ENCODE peak calls at places on chromosomes 4 and X, in four cellular contexts. One of them, this sample, is unnamed.

GRCh38 chr4:180465364-180465763 is 1777.8 kb upstream of the TENM3 start:
- DNase-seq in K562: no peak
- DNase-seq in GM12878: no peak
- DNase-seq in HepG2: no peak
- DNase-seq in this sample: no peak

GRCh38 chr4:102640669-102641068 is 120.1 kb downstream of the MANBA start:
- DNase-seq in K562: no peak
- DNase-seq in GM12878: no peak
- DNase-seq in HepG2: no peak
- DNase-seq in this sample: no peak

GRCh38 chrX:50152421-50152820 is 48.4 kb downstream of the AKAP4 start:
- DNase-seq in K562: no peak
- DNase-seq in GM12878: no peak
- DNase-seq in HepG2: no peak
- DNase-seq in this sample: no peak

GRCh38 chrX:67544871-67545771 is 1.3 kb downstream of the AR start:
- DNase-seq in K562: peak; percentile 0
- DNase-seq in GM12878: no peak
- DNase-seq in HepG2: no peak
- DNase-seq in this sample: no peak

GRCh38 chr4:185825737-185826136 is 13.7 kb upstream of the SORBS2 start:
- DNase-seq in K562: no peak
- DNase-seq in GM12878: no peak
- DNase-seq in HepG2: no peak
- DNase-seq in this sample: no peak

GRCh38 chr4:21949073-21949457 is 493 bp upstream of the KCNIP4 start:
- DNase-seq in K562: no peak
- DNase-seq in GM12878: no peak
- DNase-seq in HepG2: no peak
- DNase-seq in this sample: no peak

GRCh38 chrX:150405576-150405975 is 42.5 kb downstream of the MAMLD1 start:
- DNase-seq in K562: peak; percentile 25
- DNase-seq in GM12878: no peak
- DNase-seq in HepG2: no peak
- DNase-seq in this sample: no peak

GRCh38 chr4:183758006-183758734 is 99.1 kb downstream of the TRAPPC11 start:
- DNase-seq in K562: peak; percentile 13
- DNase-seq in GM12878: no peak
- DNase-seq in HepG2: no peak
- DNase-seq in this sample: no peak

GRCh38 chr4:140807491-140808257 is 51.5 kb upstream of the TBC1D9 start:
- DNase-seq in K562: no peak
- DNase-seq in GM12878: peak; percentile 71
- DNase-seq in HepG2: no peak
- DNase-seq in this sample: no peak

GRCh38 chr4:74158561-74159396 is 861 bp downstream of the MTHFD2L start:
- DNase-seq in K562: no peak
- DNase-seq in GM12878: peak; percentile 9
- DNase-seq in HepG2: no peak
- DNase-seq in this sample: no peak

GRCh38 chr4:29553842-29554241 is 1166.3 kb upstream of the PCDH7 start:
- DNase-seq in K562: no peak
- DNase-seq in GM12878: no peak
- DNase-seq in HepG2: no peak
- DNase-seq in this sample: no peak

GRCh38 chr4:13159041-13159620 is 325.0 kb downstream of the RAB28 start:
- DNase-seq in K562: no peak
- DNase-seq in GM12878: no peak
- DNase-seq in HepG2: peak; percentile 28
- DNase-seq in this sample: no peak

GRCh38 chrX:69618803-69619202 is 2.9 kb downstream of the EDA start:
- DNase-seq in K562: peak; percentile 3
- DNase-seq in GM12878: no peak
- DNase-seq in HepG2: peak; percentile 19
- DNase-seq in this sample: peak; percentile 14

GRCh38 chrX:112941209-112941788 is 100.7 kb upstream of the AMOT start:
- DNase-seq in K562: no peak
- DNase-seq in GM12878: peak; percentile 32
- DNase-seq in HepG2: no peak
- DNase-seq in this sample: no peak

GRCh38 chr4:177484613-177485021 is 42.4 kb upstream of the AGA start:
- DNase-seq in K562: no peak
- DNase-seq in GM12878: no peak
- DNase-seq in HepG2: peak; percentile 17
- DNase-seq in this sample: no peak

GRCh38 chr4:26873391-26874026 is 12.9 kb downstream of the STIM2 start:
- DNase-seq in K562: no peak
- DNase-seq in GM12878: no peak
- DNase-seq in HepG2: no peak
- DNase-seq in this sample: no peak

GRCh38 chr4:82489076-82489475 is 58.7 kb downstream of the ENOPH1 start:
- DNase-seq in K562: no peak
- DNase-seq in GM12878: no peak
- DNase-seq in HepG2: no peak
- DNase-seq in this sample: no peak

GRCh38 chr4:15186826-15187225 is 184.5 kb downstream of the CPEB2 start:
- DNase-seq in K562: no peak
- DNase-seq in GM12878: no peak
- DNase-seq in HepG2: no peak
- DNase-seq in this sample: no peak

GRCh38 chr4:75512336-75513211 is 1.6 kb downstream of the RCHY1 start:
- DNase-seq in K562: peak; percentile 89
- DNase-seq in GM12878: peak; percentile 13
- DNase-seq in HepG2: peak; percentile 24
- DNase-seq in this sample: no peak

GRCh38 chrX:11446951-11447350 is 153.7 kb downstream of the AMELX start:
- DNase-seq in K562: no peak
- DNase-seq in GM12878: no peak
- DNase-seq in HepG2: no peak
- DNase-seq in this sample: no peak

GRCh38 chr4:17376205-17376604 is 135.7 kb downstream of the QDPR start:
- DNase-seq in K562: no peak
- DNase-seq in GM12878: no peak
- DNase-seq in HepG2: no peak
- DNase-seq in this sample: no peak

GRCh38 chr4:48899950-48900349 is 6.6 kb downstream of the OCIAD2 start:
- DNase-seq in K562: peak; percentile 67
- DNase-seq in GM12878: no peak
- DNase-seq in HepG2: no peak
- DNase-seq in this sample: no peak

GRCh38 chrX:2984342-2984741 is 22.0 kb upstream of the ARSH start:
- DNase-seq in K562: no peak
- DNase-seq in GM12878: no peak
- DNase-seq in HepG2: no peak
- DNase-seq in this sample: no peak

GRCh38 chr4:24952667-24953066 is 39.8 kb upstream of the CCDC149 start:
- DNase-seq in K562: no peak
- DNase-seq in GM12878: no peak
- DNase-seq in HepG2: no peak
- DNase-seq in this sample: no peak

GRCh38 chr4:115361781-115362180 is 248.4 kb upstream of the NDST4 start:
- DNase-seq in K562: no peak
- DNase-seq in GM12878: no peak
- DNase-seq in HepG2: no peak
- DNase-seq in this sample: no peak

GRCh38 chrX:67544281-67544680 is 460 bp downstream of the AR start:
- DNase-seq in K562: no peak
- DNase-seq in GM12878: no peak
- DNase-seq in HepG2: no peak
- DNase-seq in this sample: no peak

GRCh38 chr4:128286474-128287158 is 997 bp downstream of the PGRMC2 start:
- DNase-seq in K562: peak; percentile 56
- DNase-seq in GM12878: no peak
- DNase-seq in HepG2: peak; percentile 44
- DNase-seq in this sample: peak; percentile 18

GRCh38 chr4:154332681-154333421 is 158.7 kb downstream of the DCHS2 start:
- DNase-seq in K562: peak; percentile 6
- DNase-seq in GM12878: peak; percentile 11
- DNase-seq in HepG2: no peak
- DNase-seq in this sample: no peak

GRCh38 chr4:171813195-171813955 is at the start of gene GALNTL6:
- DNase-seq in K562: no peak
- DNase-seq in GM12878: no peak
- DNase-seq in HepG2: no peak
- DNase-seq in this sample: peak; percentile 54

GRCh38 chr4:118325443-118325842 is 27.4 kb downstream of the PRSS12 start:
- DNase-seq in K562: no peak
- DNase-seq in GM12878: no peak
- DNase-seq in HepG2: no peak
- DNase-seq in this sample: no peak

GRCh38 chr4:88158360-88159136 is at the start of gene ABCG2:
- DNase-seq in K562: peak; percentile 77
- DNase-seq in GM12878: no peak
- DNase-seq in HepG2: peak; percentile 16
- DNase-seq in this sample: peak; percentile 42

GRCh38 chrX:120625366-120625765 is 4.5 kb downstream of the C1GALT1C1 start:
- DNase-seq in K562: no peak
- DNase-seq in GM12878: no peak
- DNase-seq in HepG2: no peak
- DNase-seq in this sample: no peak

GRCh38 chr4:99381588-99382175 is 29.1 kb upstream of the ADH1C start:
- DNase-seq in K562: no peak
- DNase-seq in GM12878: no peak
- DNase-seq in HepG2: no peak
- DNase-seq in this sample: no peak

GRCh38 chr4:8916251-8916913 is 44.7 kb upstream of the HMX1 start:
- DNase-seq in K562: no peak
- DNase-seq in GM12878: no peak
- DNase-seq in HepG2: no peak
- DNase-seq in this sample: no peak

GRCh38 chr4:184316821-184317220 is 99.1 kb upstream of the ENPP6 start:
- DNase-seq in K562: no peak
- DNase-seq in GM12878: no peak
- DNase-seq in HepG2: no peak
- DNase-seq in this sample: no peak

GRCh38 chrX:69101655-69102251 is 63.5 kb downstream of the PJA1 start:
- DNase-seq in K562: no peak
- DNase-seq in GM12878: no peak
- DNase-seq in HepG2: no peak
- DNase-seq in this sample: no peak

GRCh38 chr4:159142985-159143384 is 40.1 kb downstream of the RAPGEF2 start:
- DNase-seq in K562: no peak
- DNase-seq in GM12878: no peak
- DNase-seq in HepG2: no peak
- DNase-seq in this sample: no peak

GRCh38 chr4:159146454-159146853 is 43.6 kb downstream of the RAPGEF2 start:
- DNase-seq in K562: no peak
- DNase-seq in GM12878: no peak
- DNase-seq in HepG2: no peak
- DNase-seq in this sample: no peak

GRCh38 chr4:159144112-159144694 is 41.3 kb downstream of the RAPGEF2 start:
- DNase-seq in K562: no peak
- DNase-seq in GM12878: no peak
- DNase-seq in HepG2: no peak
- DNase-seq in this sample: no peak

GRCh38 chr4:159145318-159146006 is 42.6 kb downstream of the RAPGEF2 start:
- DNase-seq in K562: peak; percentile 59
- DNase-seq in GM12878: no peak
- DNase-seq in HepG2: no peak
- DNase-seq in this sample: no peak

GRCh38 chr4:159146007-159146330 is 43.1 kb downstream of the RAPGEF2 start:
- DNase-seq in K562: no peak
- DNase-seq in GM12878: no peak
- DNase-seq in HepG2: no peak
- DNase-seq in this sample: no peak
- TF ChIP-seq SP1 in K562: no peak
- TF ChIP-seq SP1 in GM12878: no peak
- TF ChIP-seq SP1 in HepG2: no peak
- TF ChIP-seq SP1 in this sample: no peak

GRCh38 chrX:103779156-103779555 is 2.5 kb downstream of the PLP1 start:
- DNase-seq in K562: no peak
- DNase-seq in GM12878: no peak
- DNase-seq in HepG2: no peak
- DNase-seq in this sample: no peak
- TF ChIP-seq BHLHE40 in K562: no peak
- TF ChIP-seq BHLHE40 in GM12878: no peak
- TF ChIP-seq BHLHE40 in HepG2: no peak
- TF ChIP-seq BHLHE40 in this sample: no peak

GRCh38 chr4:3250956-3251690 is 2.2 kb downstream of the MSANTD1 start:
- DNase-seq in K562: no peak
- DNase-seq in GM12878: no peak
- DNase-seq in HepG2: no peak
- DNase-seq in this sample: no peak
- TF ChIP-seq FOXK2 in K562: no peak
- TF ChIP-seq FOXK2 in GM12878: no peak
- TF ChIP-seq FOXK2 in HepG2: no peak
- TF ChIP-seq FOXK2 in this sample: no peak

GRCh38 chrX:97155809-97156208 is 272.1 kb downstream of the RPA4 start:
- DNase-seq in K562: no peak
- DNase-seq in GM12878: no peak
- DNase-seq in HepG2: no peak
- DNase-seq in this sample: no peak

GRCh38 chrX:97159916-97160800 is 276.4 kb downstream of the RPA4 start:
- DNase-seq in K562: no peak
- DNase-seq in GM12878: no peak
- DNase-seq in HepG2: peak; percentile 32
- DNase-seq in this sample: no peak

DNA sequence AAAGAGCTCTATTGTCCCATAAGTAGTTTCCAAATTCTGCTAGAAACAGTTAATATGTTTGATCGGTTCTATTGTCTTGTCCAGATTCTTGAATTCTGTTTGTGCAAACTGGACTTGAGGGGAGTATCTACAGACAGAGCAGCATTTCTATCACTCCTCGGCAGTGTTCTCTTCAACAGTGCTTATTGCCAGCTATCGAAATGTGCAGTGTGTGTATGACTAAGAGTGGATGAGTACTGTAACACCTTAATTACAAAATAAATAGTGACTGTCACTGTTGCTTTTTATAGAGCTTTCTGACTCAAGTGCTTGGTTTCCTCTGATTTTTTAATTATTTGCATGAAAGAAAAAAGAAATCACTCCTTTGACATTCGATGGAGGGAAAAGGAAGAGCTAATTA is 274.6 kb downstream of the RPA4 start:
- DNase-seq in K562: no peak
- DNase-seq in GM12878: no peak
- DNase-seq in HepG2: no peak
- DNase-seq in this sample: no peak
- TF ChIP-seq SP1 in K562: no peak
- TF ChIP-seq SP1 in GM12878: no peak
- TF ChIP-seq SP1 in HepG2: no peak
- TF ChIP-seq SP1 in this sample: no peak

This sample was measured in HEK293T.